ENCODE peak calls at places on chromosomes 5 and 9, in five cellular contexts. R is H9, E is IMR-90, A is H1, W is mesenchymal stem cell. M is an unnamed sample.

GRCh38 chr9:472676-473075 is 258.0 kb downstream of the DOCK8 start:
- DNase-seq in R (no peak), E (no peak), A (no peak), W (no peak), M (no peak)

GRCh38 chr9:134059661-134060395 is 8.0 kb downstream of the BRD3 start:
- DNase-seq in R (peak), E (no peak), A (peak), W (no peak), M (no peak)

GRCh38 chr5:4294878-4295277 is 699.2 kb downstream of the IRX1 start:
- DNase-seq in R (no peak), E (no peak), A (no peak), W (no peak), M (no peak)

GRCh38 chr5:132753135-132753987 is 6.1 kb downstream of the CCNI2 start:
- DNase-seq in R (peak), E (no peak), A (peak), W (no peak), M (peak)

GRCh38 chr9:37903581-37903830 is 421 bp downstream of the SLC25A51 start:
- DNase-seq in R (peak), E (no peak), A (no peak), W (peak), M (peak)

GRCh38 chr5:163379298-163380155 is 57.9 kb upstream of the CCNG1 start:
- DNase-seq in R (no peak), E (peak), A (no peak), W (peak), M (peak)

GRCh38 chr9:228929-229695 is 14.4 kb downstream of the DOCK8 start:
- DNase-seq in R (no peak), E (no peak), A (no peak), W (no peak), M (no peak)

GRCh38 chr5:473344-474192 is 30.6 kb downstream of the EXOC3 start:
- DNase-seq in R (no peak), E (peak), A (peak), W (peak), M (peak)

GRCh38 chr9:69198526-69199250 is 24.6 kb downstream of the TJP2 start:
- DNase-seq in R (no peak), E (peak), A (no peak), W (no peak), M (no peak)

GRCh38 chr9:132670816-132671371 is 630 bp downstream of the GTF3C4 start:
- DNase-seq in R (peak), E (peak), A (peak), W (peak), M (peak)

GRCh38 chr9:95082401-95083084 is 235.0 kb downstream of the FANCC start:
- DNase-seq in R (no peak), E (no peak), A (no peak), W (no peak), M (no peak)

GRCh38 chr5:107570805-107571531 is 99.8 kb downstream of the EFNA5 start:
- DNase-seq in R (no peak), E (no peak), A (no peak), W (peak), M (peak)

GRCh38 chr9:127968717-127969383 is 11.9 kb downstream of the EEIG1 start:
- DNase-seq in R (no peak), E (peak), A (no peak), W (peak), M (peak)

GRCh38 chr5:161406880-161407279 is 139.6 kb downstream of the GABRB2 start:
- DNase-seq in R (no peak), E (no peak), A (no peak), W (no peak), M (peak)

GRCh38 chr9:77927265-77927664 is 104.3 kb downstream of the GNAQ start:
- DNase-seq in R (no peak), E (peak), A (no peak), W (peak), M (no peak)

GRCh38 chr5:142894749-142895148 is 124.6 kb downstream of the ARHGAP26 start:
- DNase-seq in R (no peak), E (peak), A (no peak), W (no peak), M (no peak)

GRCh38 chr5:59069438-59070079 is 486.7 kb downstream of the RAB3C start:
- DNase-seq in R (no peak), E (peak), A (no peak), W (peak), M (peak)

GRCh38 chr9:81150016-81150625 is 539.2 kb downstream of the TLE1 start:
- DNase-seq in R (no peak), E (peak), A (no peak), W (no peak), M (no peak)

GRCh38 chr9:86796671-86797070 is 150.6 kb downstream of the GAS1 start:
- DNase-seq in R (no peak), E (no peak), A (no peak), W (no peak), M (no peak)

GRCh38 chr9:17839744-17840143 is 260.9 kb downstream of the SH3GL2 start:
- DNase-seq in R (no peak), E (no peak), A (no peak), W (no peak), M (no peak)

GRCh38 chr9:9942764-9943424 is 669.9 kb downstream of the PTPRD start:
- DNase-seq in R (peak), E (peak), A (peak), W (peak), M (peak)

GRCh38 chr9:137349471-137350033 is 47.5 kb upstream of the NRARP start:
- DNase-seq in R (no peak), E (no peak), A (no peak), W (no peak), M (no peak)

GRCh38 chr5:93017854-93018253 is 563.2 kb downstream of the NR2F1-AS1 start:
- DNase-seq in R (no peak), E (peak), A (no peak), W (peak), M (peak)

GRCh38 chr5:126852104-126852531 is 75.2 kb downstream of the LMNB1 start:
- DNase-seq in R (no peak), E (peak), A (peak), W (no peak), M (no peak)

GRCh38 chr9:99873531-99873930 is 32.9 kb upstream of the STX17 start:
- DNase-seq in R (no peak), E (peak), A (no peak), W (peak), M (no peak)

GRCh38 chr9:28050046-28050445 is 476.8 kb upstream of the C9orf72 start:
- DNase-seq in R (no peak), E (no peak), A (no peak), W (no peak), M (no peak)

GRCh38 chr5:118984602-118985001 is 3.7 kb downstream of the DTWD2 start:
- DNase-seq in R (no peak), E (peak), A (no peak), W (peak), M (no peak)

GRCh38 chr9:114743446-114743845 is 61.5 kb upstream of the TEX48 start:
- DNase-seq in R (no peak), E (no peak), A (no peak), W (no peak), M (no peak)

GRCh38 chr5:31007672-31008071 is 185.8 kb upstream of the CDH6 start:
- DNase-seq in R (peak), E (no peak), A (no peak), W (no peak), M (peak)
- H2BK15ac ChIP-seq in R (no peak), E (no peak), A (no peak), W (no peak), M (no peak)

GRCh38 chr5:74865799-74866652 is at the start of gene FAM169A:
- DNase-seq in R (peak), E (peak), A (peak), W (peak), M (peak)

GRCh38 chr5:74864823-74865222 is 1.4 kb downstream of the FAM169A start:
- DNase-seq in R (no peak), E (no peak), A (no peak), W (no peak), M (no peak)

GRCh38 chr5:74865293-74865798 is 841 bp downstream of the FAM169A start:
- DNase-seq in R (no peak), E (no peak), A (no peak), W (no peak), M (no peak)

GRCh38 chr5:74863726-74864125 is 2.5 kb downstream of the FAM169A start:
- DNase-seq in R (no peak), E (no peak), A (no peak), W (no peak), M (no peak)

GRCh38 chr5:74866653-74867162 is 521 bp upstream of the FAM169A start:
- DNase-seq in R (peak), E (no peak), A (peak), W (no peak), M (peak)
- H3K18ac ChIP-seq in R (peak), E (no peak), A (peak), W (no peak), M (peak)

GRCh38 chr5:175692996-175693700 is 35.3 kb downstream of the HRH2 start:
- DNase-seq in R (no peak), E (no peak), A (no peak), W (no peak), M (no peak)

GRCh38 chr5:175692235-175692995 is 34.5 kb downstream of the HRH2 start:
- DNase-seq in R (no peak), E (no peak), A (no peak), W (no peak), M (no peak)

GRCh38 chr5:175695161-175696126 is 37.6 kb downstream of the HRH2 start:
- DNase-seq in R (no peak), E (no peak), A (no peak), W (no peak), M (no peak)

GRCh38 chr5:175694371-175695160 is 36.7 kb downstream of the HRH2 start:
- DNase-seq in R (no peak), E (no peak), A (no peak), W (no peak), M (no peak)

GRCh38 chr5:175693746-175694145 is 35.9 kb downstream of the HRH2 start:
- DNase-seq in R (no peak), E (no peak), A (no peak), W (no peak), M (no peak)
- H2BK15ac ChIP-seq in R (no peak), E (no peak), A (no peak), W (no peak), M (no peak)

DNA sequence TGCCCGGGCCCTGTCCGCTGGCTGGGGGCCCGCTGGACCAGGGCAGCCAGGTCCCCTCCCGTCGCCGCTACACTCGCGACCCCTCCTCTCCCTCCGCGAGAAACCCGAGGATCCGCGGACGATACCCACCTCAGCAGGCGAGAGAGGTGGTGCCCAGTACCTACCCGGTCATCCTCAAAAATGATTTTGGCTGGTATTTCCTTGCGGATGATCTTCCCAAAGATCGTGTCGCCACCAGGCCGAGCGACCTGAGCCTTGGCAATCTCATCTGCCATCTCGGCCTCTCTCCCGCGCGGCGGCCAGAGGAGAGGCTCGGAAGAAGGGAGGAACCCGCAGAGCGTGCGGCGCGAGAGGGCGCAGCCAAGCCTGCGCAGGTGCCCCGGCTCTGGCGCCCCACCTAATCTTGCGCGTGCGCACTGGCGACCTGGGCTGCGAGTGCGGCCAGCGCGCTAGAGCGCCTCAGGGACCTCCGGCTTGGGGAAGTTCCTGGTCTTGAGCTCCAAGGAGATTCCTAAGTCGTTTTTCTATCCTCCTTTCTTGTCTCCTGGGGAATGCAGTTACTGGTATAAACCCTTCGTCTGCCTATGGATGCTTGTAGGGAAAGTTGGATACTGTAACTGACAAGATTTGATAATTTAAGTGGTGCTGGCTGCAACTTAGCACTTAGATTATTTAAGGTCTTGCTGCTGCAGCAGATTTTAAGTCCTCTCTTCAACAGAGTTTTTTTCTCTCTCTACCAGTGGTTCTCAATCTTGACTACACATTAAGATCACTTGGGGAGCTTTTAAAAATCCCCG is at the start of gene HINT1:
- DNase-seq in R (peak), E (peak), A (peak), W (peak), M (peak)
- H3K18ac ChIP-seq in R (peak), E (peak), A (peak), W (peak), M (peak)

GRCh38 chr5:176659860-176660461 is 12.7 kb downstream of the TSPAN17 start:
- DNase-seq in R (no peak), E (no peak), A (no peak), W (no peak), M (no peak)

GRCh38 chr5:176662371-176663333 is 15.4 kb downstream of the TSPAN17 start:
- DNase-seq in R (no peak), E (no peak), A (no peak), W (no peak), M (no peak)

GRCh38 chr5:176660530-176660859 is 13.2 kb downstream of the TSPAN17 start:
- DNase-seq in R (no peak), E (no peak), A (no peak), W (peak), M (no peak)

GRCh38 chr5:176660860-176661641 is 13.8 kb downstream of the TSPAN17 start:
- DNase-seq in R (peak), E (peak), A (peak), W (peak), M (peak)

DNA sequence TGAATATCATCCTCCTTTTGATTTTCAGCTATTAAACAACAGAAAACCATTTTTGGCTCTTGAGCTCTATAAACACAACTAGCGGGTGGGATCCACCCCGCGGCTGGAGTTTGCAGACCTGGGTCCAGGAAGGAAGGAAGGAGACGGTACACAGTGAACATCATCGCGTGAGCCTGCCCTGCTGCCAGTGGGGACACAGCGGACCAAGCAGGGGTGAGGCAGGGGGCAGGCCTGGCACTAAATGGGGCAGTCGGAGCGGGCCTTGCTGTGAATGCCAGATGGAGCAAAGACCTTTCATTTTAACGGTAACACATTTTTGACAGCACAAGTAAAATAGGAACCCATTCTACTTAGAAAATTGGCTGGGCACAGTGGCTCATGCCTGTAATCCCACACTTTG is 14.4 kb downstream of the TSPAN17 start:
- DNase-seq in R (no peak), E (no peak), A (no peak), W (no peak), M (no peak)
- H2BK15ac ChIP-seq in R (no peak), E (no peak), A (peak), W (no peak), M (no peak)

M was measured in mesendoderm.